ENCODE peak calls at places on chromosomes 6 and 20, in five cellular contexts. Y is HepG2, U is A549, A is K562, N is GM12878. E is an unnamed sample.

GRCh38 chr6:44630125-44631028 is 242.9 kb downstream of the CDC5L start:
- DNase-seq in Y (peak), U (peak), A (peak), N (no peak), E (peak)

GRCh38 chr6:14596410-14596809 is 478.8 kb downstream of the CD83 start:
- DNase-seq in Y (no peak), U (peak), A (peak), N (no peak), E (no peak)

GRCh38 chr6:3031857-3032256 is 32.2 kb downstream of the NQO2 start:
- DNase-seq in Y (peak), U (no peak), A (no peak), N (no peak), E (no peak)

GRCh38 chr20:54132612-54133433 is 41.0 kb downstream of the CYP24A1 start:
- DNase-seq in Y (peak), U (peak), A (no peak), N (no peak), E (no peak)

GRCh38 chr6:158522616-158523015 is 37.3 kb upstream of the TMEM181 start:
- DNase-seq in Y (no peak), U (no peak), A (no peak), N (no peak), E (no peak)

GRCh38 chr20:7938058-7938457 is 2.2 kb downstream of the HAO1 start:
- DNase-seq in Y (no peak), U (no peak), A (no peak), N (no peak), E (no peak)

GRCh38 chr6:95578106-95578410 is 723 bp downstream of the MANEA start:
- DNase-seq in Y (peak), U (no peak), A (peak), N (no peak), E (no peak)

GRCh38 chr20:59007758-59008511 is 881 bp upstream of the CTSZ start:
- DNase-seq in Y (no peak), U (no peak), A (peak), N (peak), E (no peak)

GRCh38 chr6:14682821-14683220 is 563.0 kb upstream of the JARID2 start:
- DNase-seq in Y (no peak), U (no peak), A (no peak), N (no peak), E (no peak)

GRCh38 chr6:114735118-114735730 is 392.4 kb upstream of the HS3ST5 start:
- DNase-seq in Y (no peak), U (no peak), A (no peak), N (no peak), E (no peak)

GRCh38 chr6:130322673-130323268 is 43.0 kb upstream of the TMEM200A start:
- DNase-seq in Y (peak), U (no peak), A (peak), N (peak), E (no peak)

GRCh38 chr6:69792292-69792691 is 4.5 kb downstream of the LMBRD1 start:
- DNase-seq in Y (no peak), U (no peak), A (no peak), N (no peak), E (no peak)

GRCh38 chr6:69796081-69796626 is 656 bp downstream of the LMBRD1 start:
- DNase-seq in Y (peak), U (peak), A (peak), N (no peak), E (no peak)

GRCh38 chr6:69795469-69796080 is 1.2 kb downstream of the LMBRD1 start:
- DNase-seq in Y (no peak), U (no peak), A (peak), N (no peak), E (no peak)

GRCh38 chr6:69801225-69801624 is 4.4 kb upstream of the LMBRD1 start:
- DNase-seq in Y (no peak), U (no peak), A (no peak), N (no peak), E (no peak)

GRCh38 chr6:69796627-69797390 is at the start of gene LMBRD1:
- DNase-seq in Y (peak), U (peak), A (peak), N (peak), E (peak)
- TF ChIP-seq EP300 in Y (peak), U (no peak), A (no peak), N (no peak), E (peak)

GRCh38 chr20:11585752-11586352 is 331.8 kb upstream of the BTBD3 start:
- DNase-seq in Y (peak), U (no peak), A (no peak), N (no peak), E (no peak)
- TF ChIP-seq KDM1A in Y (no peak), U (no peak), A (no peak), N (no peak), E (no peak)

DNA sequence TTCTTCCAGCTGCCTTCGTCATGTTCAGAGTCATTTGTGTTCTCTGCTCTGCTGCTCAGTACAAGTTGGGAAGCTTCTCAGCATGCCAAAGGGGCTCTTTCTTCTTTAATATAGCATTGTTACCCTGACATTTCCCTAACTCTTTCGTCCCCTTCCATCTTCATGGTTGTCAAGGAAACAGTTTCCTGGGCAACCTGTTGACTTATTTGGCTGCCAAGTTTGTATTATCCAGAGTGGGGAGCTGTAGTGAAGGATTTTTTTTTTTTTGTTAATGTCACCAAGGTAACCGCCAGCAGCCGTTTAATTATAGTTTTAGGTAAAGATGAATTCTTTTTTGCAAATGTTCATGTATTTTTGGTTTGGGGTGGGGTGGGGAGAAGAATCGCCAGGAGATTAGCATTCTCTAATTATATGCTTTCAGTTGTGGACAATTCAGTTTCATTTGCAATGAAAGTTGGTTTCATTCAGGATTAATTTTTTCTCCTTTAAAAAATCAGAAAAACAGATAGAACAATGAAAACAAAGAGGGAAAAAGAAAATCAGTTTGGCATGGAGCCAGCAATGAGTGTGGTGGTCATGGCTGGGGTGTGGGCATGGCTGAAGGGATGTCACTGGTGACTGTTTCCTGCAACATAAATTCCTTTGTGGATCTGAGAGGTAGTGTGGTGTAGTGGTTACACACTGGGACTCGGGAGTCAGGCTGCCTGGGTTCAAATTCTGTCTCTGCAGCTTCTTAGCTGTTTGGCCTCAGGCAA is 73.0 kb upstream of the KCNG1 start:
- DNase-seq in Y (no peak), U (no peak), A (no peak), N (no peak), E (no peak)
- TF ChIP-seq EP300 in Y (no peak), U (no peak), A (no peak), N (no peak), E (no peak)

GRCh38 chr20:31606928-31607639 is 2.0 kb downstream of the ID1 start:
- DNase-seq in Y (peak), U (peak), A (peak), N (no peak), E (peak)
- TF ChIP-seq KDM1A in Y (peak), U (no peak), A (peak), N (no peak), E (no peak)

DNA sequence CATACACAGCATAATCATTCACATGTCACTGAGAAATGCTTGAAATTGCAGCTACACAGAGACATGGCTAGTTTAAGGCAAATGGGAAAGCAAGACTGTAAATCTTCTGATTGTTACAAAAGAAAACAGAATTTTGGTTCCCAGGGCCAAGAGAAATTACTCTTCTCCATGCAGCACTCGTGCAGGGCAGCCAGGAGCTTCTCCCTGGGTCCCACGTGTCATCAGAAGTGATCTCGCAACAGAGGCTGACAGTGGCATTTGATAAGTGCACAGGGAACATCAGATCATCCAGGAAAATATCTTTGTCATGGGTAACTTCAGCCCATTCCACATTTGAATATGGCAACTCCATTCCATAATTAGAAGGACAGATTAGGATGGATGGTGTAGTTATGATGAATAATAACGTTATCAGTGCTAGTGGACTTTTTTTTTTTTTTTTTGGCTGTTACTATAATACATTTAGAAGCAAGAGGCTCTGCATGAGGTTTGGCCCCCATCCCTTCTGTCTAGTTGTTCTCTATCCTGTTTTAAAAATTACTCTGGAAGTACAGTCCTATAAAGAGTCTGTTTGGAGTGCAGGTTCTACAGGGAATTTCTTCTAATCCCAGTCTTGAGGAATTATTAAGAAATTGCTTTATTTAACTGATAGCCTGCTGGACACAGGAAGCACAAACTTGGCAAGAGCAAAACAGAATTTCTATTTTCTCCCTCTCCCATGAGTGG is 571.1 kb upstream of the NOX3 start:
- DNase-seq in Y (no peak), U (no peak), A (no peak), N (no peak), E (no peak)
- TF ChIP-seq EP300 in Y (no peak), U (no peak), A (no peak), N (no peak), E (no peak)

GRCh38 chr20:63507083-63507743 is 8.3 kb upstream of the EEF1A2 start:
- DNase-seq in Y (no peak), U (no peak), A (no peak), N (no peak), E (no peak)

GRCh38 chr20:63509088-63509564 is 10.2 kb upstream of the EEF1A2 start:
- DNase-seq in Y (no peak), U (no peak), A (no peak), N (no peak), E (no peak)

GRCh38 chr20:63505281-63505680 is 6.4 kb upstream of the EEF1A2 start:
- DNase-seq in Y (no peak), U (no peak), A (no peak), N (no peak), E (no peak)

GRCh38 chr20:63505723-63506122 is 6.8 kb upstream of the EEF1A2 start:
- DNase-seq in Y (no peak), U (no peak), A (no peak), N (no peak), E (no peak)

GRCh38 chr20:63508072-63508768 is 9.3 kb upstream of the EEF1A2 start:
- DNase-seq in Y (no peak), U (no peak), A (no peak), N (no peak), E (no peak)
- TF ChIP-seq KDM1A in Y (no peak), U (no peak), A (no peak), N (no peak), E (no peak)

DNA sequence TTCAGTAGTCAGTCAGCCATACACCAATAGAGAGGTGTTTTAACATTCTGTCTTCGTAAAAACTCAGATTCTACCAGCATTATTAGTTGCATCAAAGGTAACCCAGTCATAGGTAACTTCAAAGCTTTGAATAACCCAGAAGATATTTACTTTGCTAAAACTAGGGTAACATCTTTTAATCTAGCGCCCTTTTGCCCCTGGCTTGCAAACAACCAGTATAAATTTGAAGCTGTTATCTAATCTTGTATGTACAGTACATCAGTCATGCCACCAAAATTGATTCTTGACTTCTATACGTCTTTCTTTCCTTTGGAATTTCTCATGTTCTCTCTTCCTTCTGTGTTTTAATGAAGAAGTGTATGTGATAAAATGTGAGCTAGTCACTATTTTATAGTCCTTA is 109.3 kb downstream of the LIN28B start:
- DNase-seq in Y (peak), U (no peak), A (no peak), N (no peak), E (no peak)
- TF ChIP-seq EP300 in Y (peak), U (no peak), A (no peak), N (no peak), E (no peak)

GRCh38 chr20:51696304-51697118 is 71.7 kb downstream of the ATP9A start:
- DNase-seq in Y (no peak), U (no peak), A (no peak), N (no peak), E (no peak)

GRCh38 chr20:51698252-51698651 is 69.9 kb downstream of the ATP9A start:
- DNase-seq in Y (no peak), U (no peak), A (no peak), N (no peak), E (no peak)

GRCh38 chr20:51692806-51693400 is 75.3 kb downstream of the ATP9A start:
- DNase-seq in Y (no peak), U (no peak), A (no peak), N (no peak), E (no peak)

GRCh38 chr20:51697119-51697826 is 70.9 kb downstream of the ATP9A start:
- DNase-seq in Y (no peak), U (no peak), A (no peak), N (no peak), E (no peak)

DNA sequence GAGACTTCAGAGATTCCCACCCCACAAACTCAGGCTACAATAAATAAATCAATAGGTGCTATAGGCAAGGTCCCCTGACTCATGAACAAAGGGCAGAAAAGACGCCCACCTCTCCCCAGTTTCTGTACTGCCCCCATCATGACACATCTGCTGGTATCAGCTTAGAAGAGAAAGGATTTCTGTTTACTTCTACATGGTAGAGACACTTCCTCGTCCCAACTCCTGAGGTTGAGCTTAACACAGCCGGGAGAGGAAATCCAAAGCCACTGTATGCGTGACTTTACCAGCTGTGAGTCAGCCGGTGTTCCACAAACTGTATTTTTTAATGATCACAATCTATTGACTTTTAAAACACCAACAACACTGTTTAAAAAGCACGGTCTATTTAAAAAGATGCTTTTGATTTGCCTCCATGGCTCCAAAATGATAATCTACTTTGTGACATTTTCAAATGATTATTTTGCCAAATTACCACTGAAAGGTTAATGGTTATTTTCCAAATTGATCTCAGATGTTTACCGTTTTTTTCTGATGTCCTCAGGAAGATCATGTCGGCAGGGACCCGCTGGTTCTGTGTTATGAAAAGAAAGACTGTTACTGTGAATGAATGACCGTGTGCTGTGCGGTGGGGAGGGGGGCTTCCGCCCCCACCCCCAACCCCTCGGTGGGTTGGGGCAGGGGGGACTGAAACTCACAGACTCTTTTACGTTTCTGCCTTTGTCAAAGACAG is 72.5 kb downstream of the ATP9A start:
- DNase-seq in Y (peak), U (peak), A (no peak), N (no peak), E (no peak)
- TF ChIP-seq KDM1A in Y (no peak), U (no peak), A (no peak), N (no peak), E (no peak)

GRCh38 chr20:34872604-34873224 is at the start of gene GGT7:
- DNase-seq in Y (peak), U (peak), A (peak), N (peak), E (peak)
- TF ChIP-seq EP300 in Y (no peak), U (no peak), A (no peak), N (no peak), E (no peak)

DNA sequence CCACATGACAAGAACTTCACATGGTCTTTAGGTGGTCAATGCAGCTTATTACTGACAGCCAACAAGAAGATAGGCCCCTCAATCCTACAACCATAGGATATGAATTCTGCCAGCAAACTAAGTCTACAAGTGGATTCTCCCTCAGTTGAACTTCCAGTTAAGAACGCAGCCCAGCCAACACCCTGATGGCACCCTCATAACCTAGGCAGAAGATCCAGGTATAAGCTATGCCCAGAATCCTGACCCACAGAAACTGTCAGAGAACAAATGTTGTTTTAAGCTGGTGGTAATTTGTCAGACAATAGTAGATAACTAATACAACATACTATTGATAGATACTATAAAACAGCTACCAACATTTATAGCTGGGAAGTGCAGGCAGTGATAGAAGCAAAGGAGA is 38.8 kb downstream of the ATG5 start:
- DNase-seq in Y (no peak), U (no peak), A (no peak), N (no peak), E (no peak)
- TF ChIP-seq KDM1A in Y (no peak), U (no peak), A (no peak), N (no peak), E (no peak)

E was measured in H1.